ENCODE peak calls at places on chromosomes 11 and 22, in six cellular contexts. H is HepG2, F is A549, G is K562, Q is GM12878, W is upper lobe of left lung. C is an unnamed sample.

GRCh38 chr11:34552270-34552669 is 38.7 kb upstream of the ELF5 start:
- ATAC-seq in H (no peak), F (no peak), G (peak; percentile 54), Q (no peak), W (peak; percentile 69), C (no peak)

GRCh38 chr11:14015711-14016110 is 53.2 kb downstream of the SPON1 start:
- ATAC-seq in H (peak; percentile 97), F (peak; percentile 78), G (no peak), Q (no peak), W (no peak), C (no peak)

GRCh38 chr11:119422505-119423416 is at the start of gene THY1:
- ATAC-seq in H (no peak), F (peak; percentile 55), G (no peak), Q (peak; percentile 43), W (no peak), C (peak; percentile 62)

GRCh38 chr11:45411221-45411946 is 125.2 kb upstream of the SYT13 start:
- ATAC-seq in H (no peak), F (no peak), G (no peak), Q (no peak), W (no peak), C (no peak)

GRCh38 chr11:100928426-100928825 is 201.2 kb downstream of the PGR start:
- ATAC-seq in H (no peak), F (no peak), G (no peak), Q (no peak), W (no peak), C (no peak)

GRCh38 chr11:67666303-67666645 is 8.1 kb downstream of the ALDH3B2 start:
- ATAC-seq in H (no peak), F (no peak), G (no peak), Q (no peak), W (no peak), C (no peak)

GRCh38 chr11:117229931-117230285 is 2.0 kb downstream of the PCSK7 start:
- ATAC-seq in H (no peak), F (no peak), G (no peak), Q (no peak), W (no peak), C (no peak)

GRCh38 chr11:44746894-44747293 is 20.1 kb downstream of the TSPAN18 start:
- ATAC-seq in H (no peak), F (no peak), G (no peak), Q (no peak), W (no peak), C (peak; percentile 51)

GRCh38 chr11:117885777-117886176 is 9.3 kb upstream of the FXYD6 start:
- ATAC-seq in H (no peak), F (no peak), G (peak; percentile 75), Q (no peak), W (peak; percentile 59), C (peak; percentile 82)

GRCh38 chr11:115672999-115673411 is 168.8 kb upstream of the CADM1 start:
- ATAC-seq in H (no peak), F (no peak), G (no peak), Q (no peak), W (peak; percentile 4), C (peak; percentile 84)

GRCh38 chr22:19773470-19774040 is 13.0 kb downstream of the TBX1 start:
- ATAC-seq in H (no peak), F (no peak), G (peak; percentile 10), Q (peak; percentile 7), W (peak; percentile 12), C (no peak)

GRCh38 chr11:60307507-60308195 is 19.4 kb upstream of the MS4A6E start:
- ATAC-seq in H (no peak), F (no peak), G (no peak), Q (peak; percentile 53), W (no peak), C (no peak)

GRCh38 chr11:68965901-68966868 is 14.6 kb downstream of the MRGPRD start:
- ATAC-seq in H (no peak), F (no peak), G (no peak), Q (no peak), W (no peak), C (no peak)

GRCh38 chr11:100731471-100731870 is 44.4 kb downstream of the ARHGAP42 start:
- ATAC-seq in H (no peak), F (no peak), G (no peak), Q (no peak), W (no peak), C (no peak)

GRCh38 chr22:39997939-39998726 is 3.4 kb downstream of the FAM83F start:
- ATAC-seq in H (no peak), F (no peak), G (no peak), Q (no peak), W (no peak), C (no peak)

GRCh38 chr22:48844096-48844675 is 983.5 kb downstream of the BRD1 start:
- ATAC-seq in H (no peak), F (no peak), G (no peak), Q (no peak), W (no peak), C (no peak)

GRCh38 chr11:3180869-3181268 is 15.8 kb upstream of the OSBPL5 start:
- ATAC-seq in H (no peak), F (no peak), G (no peak), Q (no peak), W (no peak), C (no peak)

GRCh38 chr11:84854498-84854880 is 772.7 kb downstream of the DLG2 start:
- ATAC-seq in H (no peak), F (no peak), G (no peak), Q (no peak), W (no peak), C (no peak)

GRCh38 chr11:69456712-69457111 is 24.8 kb upstream of the LINC01488 start:
- ATAC-seq in H (no peak), F (no peak), G (no peak), Q (no peak), W (no peak), C (no peak)

GRCh38 chr11:12900496-12900895 is 108.6 kb upstream of the RASSF10 start:
- ATAC-seq in H (peak; percentile 23), F (peak; percentile 48), G (no peak), Q (no peak), W (no peak), C (peak; percentile 18)

GRCh38 chr22:19523240-19524169 is 705 bp downstream of the CLDN5 start:
- ATAC-seq in H (no peak), F (no peak), G (no peak), Q (peak; percentile 40), W (no peak), C (no peak)

GRCh38 chr11:73425118-73425517 is 48.9 kb downstream of the RELT start:
- ATAC-seq in H (no peak), F (no peak), G (no peak), Q (no peak), W (peak; percentile 74), C (no peak)

GRCh38 chr11:35073691-35074382 is 65.1 kb upstream of the CD44 start:
- ATAC-seq in H (no peak), F (no peak), G (peak; percentile 50), Q (no peak), W (no peak), C (no peak)

GRCh38 chr11:46421257-46421880 is 29.8 kb upstream of the CHRM4 start:
- ATAC-seq in H (peak; percentile 81), F (no peak), G (peak; percentile 87), Q (no peak), W (no peak), C (no peak)

GRCh38 chr11:87603887-87604286 is 566.2 kb downstream of the TMEM135 start:
- ATAC-seq in H (no peak), F (no peak), G (no peak), Q (no peak), W (no peak), C (no peak)

GRCh38 chr11:85167471-85167870 is 459.7 kb downstream of the DLG2 start:
- ATAC-seq in H (no peak), F (no peak), G (no peak), Q (no peak), W (no peak), C (no peak)

GRCh38 chr11:75557649-75558494 is 4.2 kb upstream of the SERPINH1 start:
- ATAC-seq in H (no peak), F (no peak), G (no peak), Q (no peak), W (peak; percentile 67), C (peak; percentile 16)
- TF ChIP-seq POLR2A in H (no peak), F (no peak), G (no peak), Q (no peak), W (no peak), C (no peak)

GRCh38 chr11:82960000-82960778 is 58.7 kb downstream of the DDIAS start:
- ATAC-seq in H (no peak), F (no peak), G (peak; percentile 37), Q (peak; percentile 93), W (no peak), C (no peak)

DNA sequence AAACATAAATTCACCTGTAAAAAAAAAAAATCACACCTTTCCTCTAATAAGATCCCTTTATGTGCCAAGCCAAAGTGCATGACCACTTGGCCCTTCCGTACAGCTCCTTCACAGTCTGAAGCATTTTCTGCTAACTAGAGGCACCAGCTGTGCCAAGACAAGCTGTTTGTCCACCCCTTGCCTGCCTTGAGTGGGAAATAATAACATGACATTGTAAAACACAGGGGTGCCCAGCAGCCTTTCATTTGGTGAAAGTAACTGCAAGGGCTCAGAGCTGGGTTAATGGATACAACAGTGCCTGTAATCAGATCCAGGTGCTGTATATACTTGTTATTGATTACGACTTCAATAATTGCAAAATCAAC is 59.2 kb downstream of the DDIAS start:
- ATAC-seq in H (no peak), F (no peak), G (no peak), Q (peak; percentile 50), W (peak; percentile 61), C (no peak)
- H3K4me1 ChIP-seq in H (peaks cover 10% of the 10 kb centered on the region), F (no peaks in the 10 kb centered on the region), G (no peaks in the 10 kb centered on the region), Q (peaks cover 17% of the 10 kb centered on the region), W (no peaks in the 10 kb centered on the region), C (no peaks in the 10 kb centered on the region)

DNA sequence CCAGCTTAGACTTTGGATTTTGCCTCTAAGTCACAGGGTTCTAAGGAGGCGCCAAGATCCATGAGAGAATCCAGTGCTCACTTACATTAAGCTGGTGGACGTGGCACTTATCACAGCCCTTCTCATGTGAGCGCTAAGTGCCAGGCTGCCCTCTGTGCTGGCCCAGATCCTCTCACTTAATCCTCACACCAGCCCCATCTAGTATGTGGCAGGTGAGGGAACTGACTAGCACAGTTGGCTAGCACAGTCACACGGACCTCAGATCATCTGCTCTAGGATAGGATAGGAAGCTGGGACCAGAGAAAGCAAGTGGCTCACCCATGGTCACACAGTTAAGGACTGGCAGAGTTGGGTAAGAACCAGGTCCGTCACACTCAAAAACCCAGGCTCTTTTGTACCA is 3.7 kb downstream of the HMOX1 start:
- ATAC-seq in H (no peak), F (no peak), G (peak; percentile 58), Q (peak; percentile 33), W (no peak), C (no peak)
- TF ChIP-seq EP300 in H (no peak), F (no peak), G (no peak), Q (no peak), W (no peak), C (no peak)

DNA sequence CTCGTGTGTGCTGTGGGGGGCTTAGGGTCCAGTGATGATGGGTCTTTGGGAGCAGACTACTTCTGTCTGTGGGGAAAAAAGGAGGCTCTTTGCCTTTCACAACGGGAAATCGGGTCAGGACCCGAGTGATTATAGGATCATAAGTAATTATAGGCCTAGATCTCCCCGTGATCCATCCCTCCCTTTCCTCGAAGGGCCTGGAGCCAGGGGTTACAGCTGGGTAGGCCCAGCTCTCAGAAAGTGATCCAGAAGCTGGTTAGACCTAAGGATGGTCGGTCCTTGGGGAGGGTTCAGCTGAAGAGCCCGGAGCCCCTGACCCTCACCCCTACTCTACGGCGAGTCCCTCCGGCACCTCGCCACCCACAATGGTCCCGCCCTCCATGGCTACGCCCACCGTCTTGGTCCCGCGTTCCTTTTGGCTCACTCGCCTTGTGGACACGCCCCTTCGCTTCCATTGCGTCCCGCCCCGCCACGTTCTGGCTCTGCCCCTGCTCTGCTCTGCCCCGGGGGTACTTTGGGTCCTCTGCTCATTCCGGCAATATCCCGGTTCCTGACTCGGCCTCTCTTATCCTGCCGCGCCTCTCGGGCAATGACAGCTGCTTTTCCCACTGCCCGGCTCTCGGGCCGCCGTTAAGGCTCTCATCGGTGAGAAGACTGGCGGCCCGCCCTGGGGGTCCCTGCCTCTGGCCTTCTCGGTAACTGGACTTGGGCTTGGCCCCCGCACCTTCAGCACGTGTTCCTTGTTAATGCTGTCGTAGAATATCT is 5.0 kb downstream of the IGSF22 start:
- ATAC-seq in H (peak; percentile 61), F (peak; percentile 90), G (peak; percentile 93), Q (peak; percentile 83), W (peak; percentile 84), C (peak; percentile 94)
- TF ChIP-seq POLR2A in H (no peak), F (peak; percentile 17), G (no peak), Q (no peak), W (no peak), C (no peak)

C was measured in gastroesophageal sphincter.